ENCODE peak calls at places on chromosomes 4 and X, in four cellular contexts. Q is NCI-H2029, T is hippocampal formation, X is adipocyte. Y is an unnamed sample.

GRCh38 chrX:108186811-108187210 is 95.2 kb downstream of the ATG4A start:
- DNase-seq in Q (no peak), T (no peak), X (peak), Y (no peak)

GRCh38 chr4:43456383-43456782 is 563.9 kb downstream of the GRXCR1 start:
- DNase-seq in Q (no peak), T (no peak), X (no peak), Y (no peak)

GRCh38 chr4:7828011-7828720 is 111.5 kb downstream of the AFAP1 start:
- DNase-seq in Q (peak), T (no peak), X (peak), Y (no peak)

GRCh38 chr4:98565646-98566403 is 92.6 kb downstream of the TSPAN5 start:
- DNase-seq in Q (no peak), T (peak), X (no peak), Y (no peak)

GRCh38 chrX:39928704-39929439 is 168.9 kb downstream of the BCOR start:
- DNase-seq in Q (no peak), T (no peak), X (peak), Y (no peak)

GRCh38 chr4:108561086-108561485 is 59.3 kb upstream of the RPL34 start:
- DNase-seq in Q (no peak), T (no peak), X (no peak), Y (no peak)

GRCh38 chr4:4990857-4991540 is 28.3 kb downstream of the CYTL1 start:
- DNase-seq in Q (no peak), T (no peak), X (peak), Y (no peak)

GRCh38 chr4:86452323-86452995 is 92.6 kb upstream of the MAPK10 start:
- DNase-seq in Q (no peak), T (no peak), X (no peak), Y (no peak)

GRCh38 chrX:107775734-107776511 is at the start of gene TSC22D3:
- DNase-seq in Q (peak), T (peak), X (peak), Y (peak)

GRCh38 chr4:78417603-78418002 is 134.0 kb upstream of the ANXA3 start:
- DNase-seq in Q (no peak), T (no peak), X (no peak), Y (no peak)

GRCh38 chr4:1459081-1459480 is 52.8 kb upstream of the NKX1-1 start:
- DNase-seq in Q (no peak), T (no peak), X (no peak), Y (peak)

GRCh38 chr4:74258949-74259348 is 49.3 kb upstream of the EPGN start:
- DNase-seq in Q (no peak), T (no peak), X (peak), Y (no peak)

GRCh38 chrX:72130762-72131231 is 918 bp downstream of the RTL5 start:
- DNase-seq in Q (no peak), T (no peak), X (no peak), Y (no peak)

GRCh38 chrX:107146670-107147069 is 28.0 kb upstream of the RBM41 start:
- DNase-seq in Q (no peak), T (no peak), X (no peak), Y (no peak)

GRCh38 chrX:123962006-123962485 is 540 bp downstream of the STAG2 start:
- DNase-seq in Q (peak), T (peak), X (peak), Y (no peak)

GRCh38 chr4:185859106-185859505 is 47.1 kb upstream of the SORBS2 start:
- DNase-seq in Q (no peak), T (no peak), X (no peak), Y (no peak)

GRCh38 chr4:108619372-108620100 is 840 bp upstream of the RPL34 start:
- DNase-seq in Q (no peak), T (no peak), X (no peak), Y (no peak)

GRCh38 chrX:71871367-71871766 is 39.3 kb upstream of the NHSL2 start:
- DNase-seq in Q (no peak), T (no peak), X (no peak), Y (no peak)

GRCh38 chrX:118554511-118554910 is 58.9 kb downstream of the DOCK11 start:
- DNase-seq in Q (no peak), T (no peak), X (no peak), Y (no peak)

GRCh38 chr4:77232653-77233052 is 75.6 kb downstream of the CCNG2 start:
- DNase-seq in Q (peak), T (no peak), X (no peak), Y (no peak)

GRCh38 chr4:118035309-118035708 is 1.0 kb downstream of the NDST3 start:
- DNase-seq in Q (no peak), T (no peak), X (no peak), Y (no peak)

GRCh38 chr4:153651041-153651960 is 32.8 kb upstream of the TLR2 start:
- DNase-seq in Q (no peak), T (no peak), X (no peak), Y (peak)

GRCh38 chrX:110992611-110993010 is 103.4 kb upstream of the PAK3 start:
- DNase-seq in Q (no peak), T (no peak), X (peak), Y (no peak)

GRCh38 chr4:181796502-181796901 is 446.7 kb upstream of the TENM3 start:
- DNase-seq in Q (no peak), T (no peak), X (no peak), Y (no peak)

GRCh38 chrX:19647731-19648588 is 132.7 kb upstream of the MAP3K15 start:
- DNase-seq in Q (no peak), T (no peak), X (no peak), Y (no peak)

GRCh38 chr4:82679531-82679930 is 117.7 kb upstream of the TMEM150C start:
- DNase-seq in Q (no peak), T (no peak), X (no peak), Y (no peak)

GRCh38 chr4:53840643-53841042 is 223.8 kb downstream of the CHIC2 start:
- DNase-seq in Q (no peak), T (no peak), X (peak), Y (no peak)

GRCh38 chrX:12867746-12868145 is 874 bp downstream of the TLR7 start:
- DNase-seq in Q (no peak), T (no peak), X (no peak), Y (no peak)

GRCh38 chr4:75142850-75143249 is 209.9 kb downstream of the PARM1 start:
- DNase-seq in Q (no peak), T (no peak), X (no peak), Y (no peak)

GRCh38 chrX:103488332-103488731 is 31.0 kb downstream of the RAB40A start:
- DNase-seq in Q (no peak), T (no peak), X (peak), Y (no peak)

GRCh38 chr4:173273956-173274355 is 60.2 kb downstream of the HMGB2 start:
- DNase-seq in Q (no peak), T (no peak), X (peak), Y (no peak)

GRCh38 chrX:95318882-95319281 is 1365.8 kb upstream of the DIAPH2 start:
- DNase-seq in Q (no peak), T (no peak), X (no peak), Y (no peak)

GRCh38 chr4:76779740-76780459 is 118.0 kb downstream of the SOWAHB start:
- DNase-seq in Q (peak), T (no peak), X (peak), Y (no peak)

GRCh38 chrX:96590403-96590802 is 94.2 kb upstream of the DIAPH2 start:
- DNase-seq in Q (no peak), T (no peak), X (no peak), Y (no peak)

GRCh38 chr4:84965558-84966381 is 720 bp downstream of the WDFY3 start:
- DNase-seq in Q (peak), T (peak), X (peak), Y (peak)

GRCh38 chr4:152266831-152267480 is 268.9 kb downstream of the FBXW7 start:
- DNase-seq in Q (no peak), T (no peak), X (no peak), Y (no peak)